ENCODE peak calls at places on chromosome 5, in five cellular contexts. G is foreskin fibroblast, N is GM23338, S is EL, Q is OCI-LY7. W is an unnamed sample.

GRCh38 chr5:111703662-111704061 is 53.3 kb downstream of the NREP start:
- DNase-seq in S (no peak), N (no peak), Q (peak), G (no peak), W (no peak)

GRCh38 chr5:18990852-18991251 is 997.1 kb downstream of the CDH18 start:
- DNase-seq in N (no peak), S (no peak), G (no peak), Q (no peak), W (no peak)

GRCh38 chr5:50807661-50808060 is 141.2 kb downstream of the PARP8 start:
- DNase-seq in S (no peak), N (no peak), Q (no peak), G (no peak), W (peak)

GRCh38 chr5:142082182-142082781 is 26.3 kb upstream of the NDFIP1 start:
- DNase-seq in S (no peak), N (peak), Q (no peak), G (no peak), W (no peak)

GRCh38 chr5:140235776-140236558 is 61.0 kb downstream of the CYSTM1 start:
- DNase-seq in N (no peak), Q (no peak), G (no peak), S (no peak), W (no peak)

GRCh38 chr5:74639538-74640449 is 734 bp downstream of the ENC1 start:
- DNase-seq in G (peak), N (peak), Q (peak), S (peak), W (peak)

GRCh38 chr5:156367602-156368001 is 40.6 kb downstream of the SGCD start:
- DNase-seq in Q (no peak), G (peak), S (peak), N (peak), W (peak)

GRCh38 chr5:169923988-169924387 is 56.3 kb downstream of the INSYN2B start:
- DNase-seq in S (no peak), N (no peak), G (no peak), Q (no peak), W (no peak)

GRCh38 chr5:161546463-161547301 is at the start of gene GABRB2:
- DNase-seq in S (peak), G (peak), Q (peak), N (peak), W (peak)

GRCh38 chr5:28415791-28416443 is 1377.5 kb upstream of the CDH9 start:
- DNase-seq in Q (no peak), G (no peak), S (no peak), N (no peak), W (no peak)

GRCh38 chr5:1702318-1702717 is 97.3 kb downstream of the MRPL36 start:
- DNase-seq in Q (no peak), G (no peak), N (peak), S (no peak), W (no peak)

GRCh38 chr5:122258840-122259239 is 53.2 kb upstream of the SNCAIP start:
- DNase-seq in N (peak), S (no peak), Q (no peak), G (no peak), W (no peak)

GRCh38 chr5:134846641-134846960 is 833 bp downstream of the C5orf24 start:
- DNase-seq in S (peak), N (no peak), G (peak), Q (peak), W (peak)

GRCh38 chr5:169906745-169907649 is 73.3 kb downstream of the INSYN2B start:
- DNase-seq in G (peak), N (no peak), S (peak), Q (no peak), W (no peak)

GRCh38 chr5:127101935-127102334 is 28.6 kb upstream of the C5orf63 start:
- DNase-seq in N (no peak), Q (no peak), S (no peak), G (no peak), W (no peak)

GRCh38 chr5:127400946-127401670 is 110.5 kb downstream of the MEGF10 start:
- DNase-seq in S (no peak), G (peak), N (no peak), Q (no peak), W (no peak)

GRCh38 chr5:139725073-139725830 is 70.4 kb upstream of the PSD2 start:
- DNase-seq in G (peak), Q (no peak), S (peak), N (no peak), W (peak)

GRCh38 chr5:95261369-95262175 is 23.3 kb downstream of the MCTP1 start:
- DNase-seq in G (peak), Q (no peak), S (peak), N (peak), W (peak)

GRCh38 chr5:75239681-75240080 is 3.0 kb upstream of the ANKRD31 start:
- DNase-seq in G (no peak), S (no peak), N (peak), Q (no peak), W (no peak)

GRCh38 chr5:180486636-180487149 is 7.5 kb upstream of the CNOT6 start:
- DNase-seq in Q (no peak), S (no peak), G (no peak), N (no peak), W (no peak)

GRCh38 chr5:54889826-54890225 is 95.6 kb downstream of the ESM1 start:
- DNase-seq in G (peak), Q (no peak), N (no peak), S (peak), W (peak)

GRCh38 chr5:109704255-109704952 is 14.7 kb downstream of the MAN2A1 start:
- DNase-seq in G (no peak), Q (no peak), S (no peak), N (no peak), W (no peak)

GRCh38 chr5:54312499-54312898 is 2.1 kb upstream of the ARL15 start:
- DNase-seq in S (no peak), N (no peak), Q (no peak), G (no peak), W (no peak)

GRCh38 chr5:40258205-40258604 is 421.5 kb upstream of the PTGER4 start:
- DNase-seq in G (no peak), S (no peak), N (no peak), Q (no peak), W (no peak)

GRCh38 chr5:90930756-90931431 is 372.3 kb downstream of the ADGRV1 start:
- DNase-seq in N (no peak), G (no peak), Q (no peak), S (no peak), W (no peak)

GRCh38 chr5:105940181-105940580 is 1730.6 kb downstream of the EFNA5 start:
- DNase-seq in S (no peak), Q (no peak), G (no peak), N (no peak), W (no peak)

GRCh38 chr5:178375348-178375747 is 142.7 kb upstream of the PHYKPL start:
- DNase-seq in S (no peak), Q (no peak), G (no peak), N (no peak), W (no peak)

GRCh38 chr5:124935060-124935459 is 188.6 kb upstream of the ZNF608 start:
- DNase-seq in Q (peak), N (no peak), S (no peak), G (no peak), W (no peak)

GRCh38 chr5:14726066-14726838 is 61.7 kb downstream of the OTULIN start:
- DNase-seq in S (peak), N (no peak), G (peak), Q (no peak), W (peak)

GRCh38 chr5:90529939-90530677 is 724 bp upstream of the LYSMD3 start:
- DNase-seq in G (peak), Q (peak), N (peak), S (peak), W (peak)

GRCh38 chr5:83815661-83816060 is 95.0 kb upstream of the HAPLN1 start:
- DNase-seq in S (no peak), Q (no peak), N (no peak), G (no peak), W (no peak)

GRCh38 chr5:41763096-41763495 is 107.1 kb downstream of the OXCT1 start:
- DNase-seq in S (peak), Q (no peak), G (peak), N (no peak), W (peak)